ENCODE peak calls at places on chromosomes 13 and 19, in five cellular contexts. O is ascending aorta, C is neural crest cell, F is WTC11, N is AG20443. S is an unnamed sample.

GRCh38 chr19:737591-738093 is 13.3 kb upstream of the MISP start:
- DNase-seq in N (peak; percentile 83), F (peak; percentile 87), C (peak; percentile 65), O (no peak), S (peak; percentile 64)

GRCh38 chr19:40687525-40688016 is 2.9 kb downstream of the NUMBL start:
- DNase-seq in O (peak; percentile 72), F (no peak), C (no peak), N (peak; percentile 94), S (peak; percentile 90)

GRCh38 chr19:35712910-35713845 is 4.6 kb upstream of the KMT2B start:
- DNase-seq in C (no peak), F (peak; percentile 46), N (no peak), O (no peak), S (no peak)

GRCh38 chr13:98429081-98429480 is 147.8 kb downstream of the STK24 start:
- DNase-seq in C (no peak), F (no peak), N (no peak), O (no peak), S (no peak)

GRCh38 chr13:85334187-85334586 is 465.0 kb downstream of the SLITRK6 start:
- DNase-seq in C (no peak), N (no peak), F (no peak), O (no peak), S (no peak)

GRCh38 chr13:110396913-110397379 is 89.9 kb downstream of the COL4A2 start:
- DNase-seq in F (no peak), O (peak; percentile 93), C (no peak), N (peak; percentile 92), S (peak; percentile 95)

GRCh38 chr19:45156751-45157150 is 4.0 kb downstream of the NKPD1 start:
- DNase-seq in C (no peak), N (no peak), F (no peak), O (no peak), S (no peak)

GRCh38 chr13:102870677-102871415 is 25.0 kb downstream of the ERCC5 start:
- DNase-seq in N (peak; percentile 83), F (peak; percentile 62), O (no peak), C (peak; percentile 53), S (peak; percentile 72)

GRCh38 chr19:8041553-8041952 is 11.0 kb upstream of the CCL25 start:
- DNase-seq in C (no peak), O (no peak), N (no peak), F (no peak), S (no peak)

GRCh38 chr19:54451997-54452396 is 3.0 kb downstream of the LENG8 start:
- DNase-seq in C (no peak), O (no peak), N (no peak), F (no peak), S (no peak)

GRCh38 chr13:51584731-51585191 is 499 bp downstream of the WDFY2 start:
- DNase-seq in C (peak; percentile 53), O (no peak), N (peak; percentile 24), F (peak; percentile 72), S (no peak)

GRCh38 chr13:73146705-73147104 is 87.9 kb downstream of the KLF5 start:
- DNase-seq in O (no peak), N (no peak), C (no peak), F (no peak), S (no peak)

GRCh38 chr13:40083841-40084240 is 428.4 kb downstream of the COG6 start:
- DNase-seq in F (no peak), C (no peak), O (no peak), N (no peak), S (no peak)

GRCh38 chr13:25380082-25380481 is 8.3 kb downstream of the ATP8A2 start:
- DNase-seq in O (no peak), F (no peak), C (no peak), N (no peak), S (no peak)

GRCh38 chr19:5557691-5558090 is 10.1 kb downstream of the TINCR start:
- DNase-seq in N (no peak), F (no peak), C (no peak), O (no peak), S (no peak)

GRCh38 chr13:99347911-99348451 is 40.8 kb upstream of the GPR183 start:
- DNase-seq in N (no peak), F (no peak), O (no peak), C (no peak), S (no peak)

GRCh38 chr13:98478134-98479129 is 98.5 kb downstream of the STK24 start:
- DNase-seq in O (no peak), N (peak; percentile 52), F (no peak), C (no peak), S (peak; percentile 48)

GRCh38 chr13:113777311-113778260 is 18.6 kb downstream of the TMEM255B start:
- DNase-seq in C (peak; percentile 54), N (peak; percentile 74), O (no peak), F (peak; percentile 81), S (peak; percentile 52)

GRCh38 chr13:68636784-68637183 is 1406.6 kb upstream of the PCDH9 start:
- DNase-seq in O (no peak), F (no peak), N (no peak), C (no peak), S (no peak)

GRCh38 chr19:16599655-16600346 is 27.6 kb upstream of the SLC35E1 start:
- DNase-seq in F (no peak), N (no peak), O (no peak), C (no peak), S (no peak)

GRCh38 chr13:95679722-95680121 is 2.8 kb downstream of the DNAJC3 start:
- DNase-seq in F (no peak), N (no peak), C (no peak), O (no peak), S (no peak)

GRCh38 chr19:46480409-46480808 is 9.0 kb upstream of the PNMA8A start:
- DNase-seq in F (no peak), O (no peak), N (no peak), C (no peak), S (peak; percentile 35)

GRCh38 chr13:33723365-33723764 is 94.6 kb upstream of the RFC3 start:
- DNase-seq in N (no peak), C (no peak), O (no peak), F (no peak), S (no peak)

GRCh38 chr13:35356572-35356971 is 119.9 kb downstream of the MAB21L1 start:
- DNase-seq in O (no peak), F (no peak), C (no peak), N (no peak), S (no peak)

GRCh38 chr19:55683449-55684261 is 8.6 kb downstream of the EPN1 start:
- DNase-seq in O (no peak), N (no peak), F (no peak), C (no peak), S (no peak)

GRCh38 chr19:56080669-56081401 is 40.3 kb downstream of the ZNF787 start:
- DNase-seq in F (peak; percentile 91), O (peak; percentile 14), C (peak; percentile 82), N (peak; percentile 91), S (peak; percentile 91)

GRCh38 chr13:110113284-110113764 is 193.6 kb downstream of the COL4A1 start:
- DNase-seq in C (no peak), F (no peak), N (peak; percentile 60), O (no peak), S (peak; percentile 62)

GRCh38 chr19:3045885-3046603 is 16.3 kb downstream of the TLE5 start:
- DNase-seq in O (no peak), N (no peak), F (peak; percentile 69), C (no peak), S (no peak)

GRCh38 chr13:68304287-68304893 is 1074.3 kb upstream of the PCDH9 start:
- DNase-seq in N (no peak), O (no peak), C (no peak), F (no peak), S (peak; percentile 4)

GRCh38 chr19:5700455-5701092 is 10.5 kb downstream of the RPL36 start:
- DNase-seq in C (no peak), N (no peak), F (no peak), O (no peak), S (no peak)

GRCh38 chr13:109626386-109627171 is 159.8 kb downstream of the IRS2 start:
- DNase-seq in C (no peak), N (no peak), F (no peak), O (no peak), S (no peak)

GRCh38 chr13:45243072-45243471 is 42.2 kb upstream of the KCTD4 start:
- DNase-seq in N (no peak), C (no peak), O (no peak), F (peak; percentile 18), S (no peak)

GRCh38 chr13:98541701-98542203 is 35.2 kb downstream of the STK24 start:
- DNase-seq in O (no peak), C (no peak), N (peak; percentile 33), F (no peak), S (peak; percentile 35)

GRCh38 chr19:4337906-4338440 is 654 bp downstream of the STAP2 start:
- DNase-seq in F (no peak), C (no peak), N (peak; percentile 17), O (no peak), S (no peak)

GRCh38 chr13:35648109-35648508 is 171.6 kb upstream of the MAB21L1 start:
- DNase-seq in N (peak; percentile 17), C (no peak), O (no peak), F (no peak), S (no peak)

GRCh38 chr19:13843104-13843921 is 33.6 kb upstream of the NANOS3 start:
- DNase-seq in F (peak; percentile 47), O (no peak), C (no peak), N (peak; percentile 40), S (no peak)

GRCh38 chr13:48954086-48954485 is 21.6 kb upstream of the FNDC3A start:
- DNase-seq in O (no peak), N (peak; percentile 17), F (no peak), C (no peak), S (no peak)